ENCODE peak calls at places on chromosomes 13 and 19, in seven cellular contexts. H, U, L, P, N, M and J are unnamed samples.

GRCh38 chr19:11092181-11092538 is 2.9 kb downstream of the LDLR start:
- DNase-seq in H (peak; percentile 56), U (no peak), L (no peak), P (no peak), N (no peak), M (peak; percentile 92), J (no peak)

GRCh38 chr13:107864543-107865460 is 350.5 kb downstream of the LIG4 start:
- DNase-seq in H (no peak), U (no peak), L (no peak), P (peak; percentile 66), N (peak; percentile 29), M (peak; percentile 18), J (no peak)

GRCh38 chr19:51664997-51665396 is 18.4 kb upstream of the SIGLEC14 start:
- DNase-seq in H (no peak), U (no peak), L (no peak), P (no peak), N (no peak), M (no peak), J (no peak)

GRCh38 chr13:110856941-110857835 is 57.7 kb downstream of the ANKRD10 start:
- DNase-seq in H (no peak), U (no peak), L (no peak), P (no peak), N (no peak), M (no peak), J (no peak)

GRCh38 chr19:53545271-53546065 is 7.5 kb downstream of the ZNF331 start:
- DNase-seq in H (no peak), U (no peak), L (no peak), P (no peak), N (no peak), M (no peak), J (peak; percentile 79)

GRCh38 chr13:113456116-113456702 is 2.9 kb upstream of the ADPRHL1 start:
- DNase-seq in H (no peak), U (no peak), L (no peak), P (no peak), N (no peak), M (no peak), J (no peak)

GRCh38 chr19:45716314-45717130 is 14.2 kb downstream of the FBXO46 start:
- DNase-seq in H (no peak), U (no peak), L (no peak), P (peak; percentile 31), N (peak; percentile 57), M (no peak), J (no peak)

GRCh38 chr13:98370806-98371553 is 193.9 kb upstream of the RNF113B start:
- DNase-seq in H (no peak), U (no peak), L (no peak), P (no peak), N (no peak), M (no peak), J (no peak)

GRCh38 chr19:14505488-14506239 is 9.7 kb upstream of the GIPC1 start:
- DNase-seq in H (peak; percentile 82), U (no peak), L (no peak), P (peak; percentile 84), N (peak; percentile 78), M (peak; percentile 64), J (no peak)

GRCh38 chr19:53912653-53913052 is 3.6 kb downstream of the CACNG7 start:
- DNase-seq in H (no peak), U (no peak), L (no peak), P (peak; percentile 70), N (peak; percentile 62), M (no peak), J (no peak)

GRCh38 chr13:20125129-20125782 is 35.6 kb downstream of the GJA3 start:
- DNase-seq in H (no peak), U (no peak), L (no peak), P (no peak), N (no peak), M (no peak), J (no peak)

GRCh38 chr19:29714371-29714952 is 599 bp downstream of the C19orf12 start:
- DNase-seq in H (no peak), U (no peak), L (no peak), P (peak; percentile 64), N (no peak), M (no peak), J (no peak)

GRCh38 chr13:113552786-113553540 is 31.6 kb upstream of the TFDP1 start:
- DNase-seq in H (no peak), U (no peak), L (no peak), P (no peak), N (no peak), M (no peak), J (no peak)

GRCh38 chr13:84446972-84447700 is 564.9 kb upstream of the SLITRK1 start:
- DNase-seq in H (no peak), U (no peak), L (no peak), P (no peak), N (no peak), M (no peak), J (no peak)

GRCh38 chr19:39745645-39746044 is 7.8 kb upstream of the CLC start:
- DNase-seq in H (no peak), U (no peak), L (no peak), P (no peak), N (no peak), M (no peak), J (no peak)

GRCh38 chr19:16649734-16650133 is 10.2 kb downstream of the SMIM7 start:
- DNase-seq in H (no peak), U (no peak), L (no peak), P (no peak), N (no peak), M (no peak), J (no peak)

GRCh38 chr13:111559612-111560423 is 239.4 kb downstream of the TEX29 start:
- DNase-seq in H (no peak), U (no peak), L (no peak), P (no peak), N (no peak), M (no peak), J (no peak)

GRCh38 chr19:45822716-45823115 is 7.6 kb upstream of the RSPH6A start:
- DNase-seq in H (no peak), U (no peak), L (no peak), P (no peak), N (no peak), M (no peak), J (no peak)

GRCh38 chr13:114099918-114100445 is 32.4 kb downstream of the RASA3 start:
- DNase-seq in H (peak; percentile 42), U (no peak), L (no peak), P (no peak), N (peak; percentile 59), M (peak; percentile 15), J (no peak)

GRCh38 chr19:4829001-4829712 is 2.4 kb downstream of the TICAM1 start:
- DNase-seq in H (no peak), U (no peak), L (no peak), P (peak; percentile 6), N (no peak), M (peak; percentile 74), J (no peak)

GRCh38 chr19:47377801-47378200 is 28.7 kb downstream of the DHX34 start:
- DNase-seq in H (no peak), U (no peak), L (no peak), P (no peak), N (no peak), M (no peak), J (no peak)

GRCh38 chr13:43240278-43240677 is 216.9 kb downstream of the DNAJC15 start:
- DNase-seq in H (no peak), U (no peak), L (peak; percentile 67), P (no peak), N (no peak), M (no peak), J (no peak)

DNA sequence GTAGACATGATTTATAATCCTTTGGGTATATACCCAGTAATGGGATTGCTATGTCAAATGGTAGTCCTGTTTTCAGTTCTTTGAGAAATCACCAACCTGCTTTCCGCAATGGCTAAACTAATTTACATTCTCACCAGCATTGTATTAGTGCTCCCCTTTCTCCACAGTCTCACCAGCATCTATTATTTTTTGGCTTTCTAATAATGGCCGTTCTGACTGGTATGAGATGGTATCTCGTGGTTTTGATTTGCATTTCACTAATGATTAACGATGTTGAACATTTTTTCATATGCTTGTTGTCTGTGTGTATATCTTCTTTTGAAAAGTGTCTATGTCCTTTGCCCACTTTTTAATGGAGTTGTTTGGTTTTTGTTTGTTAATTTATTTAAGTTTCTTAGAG is 165.1 kb downstream of the PDS5B start:
- DNase-seq in H (no peak), U (no peak), L (no peak), P (no peak), N (no peak), M (no peak), J (no peak)
- H3K9me3 ChIP-seq in H (no peaks in the 10 kb centered on the region), U (no peaks in the 10 kb centered on the region), L (no peaks in the 10 kb centered on the region), P (no peaks in the 10 kb centered on the region), N (no peaks in the 10 kb centered on the region), M (no peaks in the 10 kb centered on the region), J (no peaks in the 10 kb centered on the region)

DNA sequence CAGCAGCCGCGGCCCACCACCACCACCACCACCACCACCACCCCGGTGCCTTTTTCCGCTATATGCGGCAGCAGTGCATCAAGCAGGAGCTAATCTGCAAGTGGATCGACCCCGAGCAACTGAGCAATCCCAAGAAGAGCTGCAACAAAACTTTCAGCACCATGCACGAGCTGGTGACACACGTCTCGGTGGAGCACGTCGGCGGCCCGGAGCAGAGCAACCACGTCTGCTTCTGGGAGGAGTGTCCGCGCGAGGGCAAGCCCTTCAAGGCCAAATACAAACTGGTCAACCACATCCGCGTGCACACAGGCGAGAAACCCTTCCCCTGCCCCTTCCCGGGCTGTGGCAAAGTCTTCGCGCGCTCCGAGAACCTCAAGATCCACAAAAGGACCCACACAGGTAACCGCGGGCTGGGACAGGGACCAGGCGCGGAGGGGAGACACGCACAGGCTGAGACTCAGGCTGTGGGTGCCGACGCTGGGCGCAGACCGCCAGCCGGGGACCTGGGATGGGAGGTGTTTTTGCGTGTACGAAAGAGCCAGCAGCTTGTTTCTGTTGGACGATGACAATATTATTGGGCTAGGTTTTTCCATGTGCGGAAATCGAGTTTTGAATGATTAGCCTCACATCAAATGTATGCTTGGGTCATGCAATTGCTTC is 1.3 kb downstream of the ZIC2 start:
- DNase-seq in H (no peak), U (no peak), L (no peak), P (no peak), N (peak; percentile 30), M (no peak), J (no peak)
- TF ChIP-seq SIN3A in H (no peak), U (no peak), L (no peak), P (no peak), N (no peak), M (no peak), J (no peak)

GRCh38 chr19:7871530-7872305 is 2.5 kb downstream of the PRR36 start:
- DNase-seq in H (peak; percentile 96), U (peak; percentile 96), L (peak; percentile 38), P (peak; percentile 75), N (peak; percentile 83), M (peak; percentile 83), J (peak; percentile 62)
- H3K4me3 ChIP-seq in H (peak overlapping the region; percentile 55), U (peak overlapping the region; percentile 98), L (no peak overlapping the region), P (peak overlapping the region; percentile 45), N (peak overlapping the region; percentile 24), M (peak overlapping the region; percentile 73), J (peak overlapping the region; percentile 63)

DNA sequence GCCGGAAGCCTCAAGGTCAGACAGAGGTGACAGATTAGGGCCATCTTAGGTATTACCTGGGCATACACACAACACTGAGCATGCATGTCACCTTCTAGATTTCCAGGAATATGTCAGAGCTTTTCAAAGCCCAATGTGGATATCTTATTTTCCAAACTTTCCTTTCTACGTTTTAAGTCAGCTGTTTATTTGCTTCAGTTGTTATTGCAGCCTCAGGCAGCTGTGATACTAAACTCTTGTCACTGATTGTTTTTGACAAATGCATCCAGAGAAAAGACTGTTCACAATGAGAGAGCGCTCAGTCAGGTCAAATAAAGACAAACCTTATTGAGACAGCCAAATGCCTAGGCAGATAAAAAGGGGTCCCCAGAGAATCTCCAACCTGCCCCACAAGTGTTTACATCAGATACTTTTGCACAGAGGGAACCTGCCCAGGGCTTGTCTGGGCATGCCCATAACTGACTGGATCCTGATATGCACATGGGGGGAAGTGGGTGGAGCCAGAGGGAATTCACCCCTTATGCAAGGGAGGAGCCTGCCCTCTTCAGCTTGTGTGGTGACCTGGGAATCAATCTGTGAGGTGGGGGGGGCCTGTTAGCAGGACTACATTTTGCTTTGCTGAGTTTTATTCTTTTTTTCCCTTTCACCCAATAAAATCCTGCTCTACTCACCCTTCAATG is 28.5 kb downstream of the MED4 start:
- DNase-seq in H (no peak), U (no peak), L (peak; percentile 42), P (no peak), N (no peak), M (peak; percentile 47), J (no peak)
- H3K9me3 ChIP-seq in H (peaks cover 11% of the 10 kb centered on the region), U (peaks cover 52% of the 10 kb centered on the region), L (peaks cover 17% of the 10 kb centered on the region), P (peaks cover 7% of the 10 kb centered on the region), N (peaks cover 23% of the 10 kb centered on the region), M (peaks cover 6% of the 10 kb centered on the region), J (peaks cover 6% of the 10 kb centered on the region)